ENCODE peak calls at places on chromosomes 6 and 20, in four cellular contexts. H is GM23248, S is left lung, G is mammary epithelial cell. M is an unnamed sample.

GRCh38 chr20:62952373-62953166 is at the start of gene SLC17A9:
- DNase-seq in S (peak; percentile 95), H (peak; percentile 82), G (no peak), M (peak; percentile 82)

GRCh38 chr20:58140787-58141396 is 87.6 kb downstream of the ANKRD60 start:
- DNase-seq in H (no peak), S (no peak), G (no peak), M (no peak)

GRCh38 chr6:151961809-151962208 is 154.3 kb downstream of the ESR1 start:
- DNase-seq in H (no peak), G (no peak), S (no peak), M (no peak)

GRCh38 chr20:54680872-54681297 is 205.5 kb downstream of the DOK5 start:
- DNase-seq in S (no peak), H (peak; percentile 74), G (peak; percentile 10), M (no peak)

GRCh38 chr20:51542033-51542893 is at the start of gene NFATC2:
- DNase-seq in S (peak; percentile 85), H (no peak), G (no peak), M (no peak)

GRCh38 chr6:48765352-48765961 is 654.5 kb upstream of the PTCHD4 start:
- DNase-seq in S (no peak), H (peak; percentile 81), G (peak; percentile 58), M (no peak)

GRCh38 chr6:167932468-167933276 is 64.8 kb upstream of the KIF25 start:
- DNase-seq in G (peak; percentile 79), H (no peak), S (no peak), M (no peak)

GRCh38 chr6:108165714-108166663 is at the start of gene NR2E1:
- DNase-seq in G (peak; percentile 25), H (peak; percentile 23), S (no peak), M (no peak)

GRCh38 chr6:165605182-165605875 is 57.7 kb downstream of the PDE10A start:
- DNase-seq in G (no peak), H (no peak), S (no peak), M (no peak)

GRCh38 chr6:167826230-167827061 is at the start of gene AFDN:
- DNase-seq in S (peak; percentile 92), G (peak; percentile 55), H (peak; percentile 90), M (peak; percentile 92)

GRCh38 chr6:135932651-135933050 is 81.2 kb downstream of the PDE7B start:
- DNase-seq in H (no peak), G (no peak), S (no peak), M (no peak)

GRCh38 chr20:8874437-8874836 is 194.4 kb upstream of the PLCB4 start:
- DNase-seq in G (no peak), S (no peak), H (no peak), M (no peak)

GRCh38 chr20:51526105-51526470 is 16.4 kb downstream of the NFATC2 start:
- DNase-seq in G (no peak), H (no peak), S (no peak), M (no peak)

GRCh38 chr6:149701699-149702098 is 16.2 kb downstream of the LATS1 start:
- DNase-seq in S (no peak), G (no peak), H (peak; percentile 70), M (no peak)

GRCh38 chr20:35431621-35432429 is 6.2 kb downstream of the GDF5 start:
- DNase-seq in S (no peak), H (no peak), G (no peak), M (no peak)

GRCh38 chr20:9441948-9442347 is 72.4 kb upstream of the LAMP5 start:
- DNase-seq in H (no peak), G (no peak), S (no peak), M (no peak)

GRCh38 chr20:965956-966355 is 36.2 kb downstream of the RSPO4 start:
- DNase-seq in S (no peak), H (no peak), G (peak; percentile 13), M (no peak)

GRCh38 chr20:36572701-36573102 is 695 bp upstream of the TGIF2 start:
- DNase-seq in H (peak; percentile 48), G (peak; percentile 24), S (no peak), M (no peak)

GRCh38 chr6:18350728-18351127 is 36.4 kb upstream of the RNF144B start:
- DNase-seq in G (peak; percentile 31), H (no peak), S (no peak), M (no peak)

GRCh38 chr6:148457137-148457842 is 114.7 kb downstream of the SASH1 start:
- DNase-seq in S (no peak), G (peak; percentile 31), H (peak; percentile 74), M (no peak)

GRCh38 chr6:89927788-89928565 is 33.7 kb downstream of the GJA10 start:
- DNase-seq in S (no peak), H (peak; percentile 15), G (peak; percentile 62), M (no peak)

GRCh38 chr6:87237804-87238203 is 82.4 kb downstream of the ZNF292 start:
- DNase-seq in H (peak; percentile 52), S (no peak), G (no peak), M (no peak)

GRCh38 chr6:29748391-29749352 is 25.4 kb downstream of the HLA-F start:
- DNase-seq in G (peak; percentile 91), H (peak; percentile 94), S (peak; percentile 95), M (peak; percentile 98)

GRCh38 chr6:4775591-4776492 is at the start of gene CDYL:
- DNase-seq in H (peak; percentile 94), S (peak; percentile 96), G (peak; percentile 84), M (peak; percentile 88)

GRCh38 chr6:56649782-56650181 is 7.1 kb upstream of the DST start:
- DNase-seq in H (peak; percentile 72), G (peak; percentile 47), S (no peak), M (no peak)

GRCh38 chr20:14341782-14342181 is 4.4 kb upstream of the FLRT3 start:
- DNase-seq in S (no peak), H (no peak), G (no peak), M (no peak)

GRCh38 chr20:38315290-38315966 is 11.5 kb downstream of the BPI start:
- DNase-seq in G (no peak), S (no peak), H (peak; percentile 36), M (no peak)

GRCh38 chr20:1631309-1632227 is 11.8 kb upstream of the SIRPB1 start:
- DNase-seq in S (no peak), G (peak; percentile 18), H (peak; percentile 71), M (no peak)

GRCh38 chr20:22807646-22808045 is 223.3 kb upstream of the FOXA2 start:
- DNase-seq in S (no peak), G (no peak), H (no peak), M (no peak)

GRCh38 chr20:61346996-61347906 is 95.2 kb downstream of the CDH4 start:
- DNase-seq in G (no peak), H (no peak), S (no peak), M (no peak)

DNA sequence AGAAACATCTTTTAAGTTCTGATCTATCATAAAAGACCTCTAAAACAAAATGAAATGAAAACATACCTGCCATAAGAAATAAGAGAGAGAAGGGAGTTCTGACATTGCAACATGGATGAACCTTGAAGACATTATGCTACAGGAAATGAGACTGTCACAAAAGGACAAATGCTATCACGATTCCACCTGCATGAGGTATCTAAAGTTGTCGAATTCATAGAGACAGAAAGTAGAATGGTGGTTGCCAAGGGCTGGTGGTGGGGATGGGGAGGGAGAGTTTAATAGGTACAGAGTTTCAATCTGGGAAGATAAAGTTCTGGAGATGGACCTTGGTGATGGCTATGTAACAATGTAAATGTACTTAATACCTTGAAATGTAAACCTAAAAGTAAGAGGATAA is 3.3 kb downstream of the EZR start:
- DNase-seq in S (no peak), H (no peak), G (no peak), M (no peak)
- H3K27ac ChIP-seq in S (peak overlapping the region; percentile 98), H (no peak overlapping the region), G (peak overlapping the region; percentile 96), M (no peak overlapping the region)

GRCh38 chr6:143901885-143902708 is 37.8 kb downstream of the ZC2HC1B start:
- DNase-seq in S (no peak), G (no peak), H (peak; percentile 3), M (no peak)
- H3K27ac ChIP-seq in S (peak overlapping the region; percentile 37), G (no peak overlapping the region), H (no peak overlapping the region), M (no peak overlapping the region)

GRCh38 chr20:25089662-25090061 is 7.7 kb upstream of the VSX1 start:
- DNase-seq in G (no peak), S (no peak), H (no peak), M (no peak)

GRCh38 chr20:25090492-25091429 is 8.8 kb upstream of the VSX1 start:
- DNase-seq in G (no peak), S (no peak), H (no peak), M (no peak)

GRCh38 chr20:25087186-25087929 is 5.4 kb upstream of the VSX1 start:
- DNase-seq in H (no peak), S (no peak), G (no peak), M (no peak)

GRCh38 chr20:25088267-25088666 is 6.3 kb upstream of the VSX1 start:
- DNase-seq in H (no peak), G (no peak), S (no peak), M (no peak)

GRCh38 chr20:25089096-25089495 is 7.2 kb upstream of the VSX1 start:
- DNase-seq in S (no peak), H (no peak), G (no peak), M (no peak)
- H3K27ac ChIP-seq in S (no peak overlapping the region), H (no peak overlapping the region), G (no peak overlapping the region), M (no peak overlapping the region)

DNA sequence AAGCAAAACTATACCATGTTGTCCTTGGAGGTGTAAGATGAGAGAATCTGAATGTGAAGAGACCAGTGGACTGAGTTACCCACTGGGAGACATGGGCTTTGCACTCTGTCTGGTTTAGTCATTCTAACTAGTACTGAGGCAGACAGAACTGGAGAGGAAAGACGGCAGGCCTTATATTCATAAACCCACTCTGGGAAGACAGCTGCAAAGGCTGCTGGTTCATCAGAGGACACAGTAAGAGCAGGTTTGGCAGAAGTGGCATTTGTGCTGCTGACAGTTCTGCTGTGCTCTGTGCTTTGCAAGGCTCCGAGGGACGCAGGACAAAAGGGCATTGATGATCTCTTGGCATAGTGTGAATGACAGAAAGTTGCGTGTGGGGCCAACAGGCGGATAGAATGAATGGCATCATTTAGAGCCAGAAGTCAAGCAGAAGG is 142.3 kb upstream of the TENT5A start:
- DNase-seq in H (peak; percentile 67), S (no peak), G (no peak), M (no peak)
- H3K27ac ChIP-seq in H (peak overlapping the region; percentile 74), S (peak overlapping the region; percentile 76), G (no peak overlapping the region), M (peak overlapping the region; percentile 70)

DNA sequence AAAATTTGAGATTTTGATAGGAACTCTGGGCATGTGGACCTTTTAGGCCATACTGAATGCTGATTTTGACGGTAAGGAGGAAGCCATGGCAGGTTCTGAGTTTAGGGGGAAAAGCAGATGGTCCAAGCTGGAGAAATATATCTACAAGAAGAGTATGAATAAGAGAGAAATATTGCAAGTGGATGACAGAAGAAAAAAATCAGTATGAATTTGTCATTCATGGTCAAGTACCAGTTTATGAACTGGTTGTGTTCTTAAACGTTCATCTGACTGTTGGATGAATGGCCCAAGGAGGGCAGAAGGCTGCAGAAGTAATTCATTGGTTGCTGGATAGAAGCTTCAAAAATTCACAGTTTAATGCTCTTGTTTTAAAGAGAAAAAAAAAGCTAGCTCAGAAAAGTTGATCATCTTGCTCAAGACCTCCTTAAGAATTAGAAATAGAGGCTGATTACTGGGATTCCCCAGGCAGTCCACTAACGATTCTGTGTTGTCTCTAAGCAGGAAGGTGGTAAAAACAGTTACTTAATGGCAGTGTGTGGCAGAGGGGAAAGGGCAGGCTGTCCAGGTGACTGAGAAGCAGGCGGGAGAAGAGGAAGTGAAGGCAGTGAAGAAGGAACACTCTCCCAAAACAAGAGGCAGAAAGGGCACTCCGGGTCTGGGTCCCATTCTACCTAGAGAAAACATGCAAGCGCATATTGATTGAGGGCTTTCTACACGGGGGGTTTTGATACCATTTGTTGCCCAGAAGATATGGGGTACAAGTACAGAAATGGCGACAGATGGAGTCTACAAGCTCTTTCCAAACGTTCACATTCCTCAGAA is 2.0 kb upstream of the DUSP22 start:
- DNase-seq in G (no peak), S (no peak), H (no peak), M (no peak)
- H3K27ac ChIP-seq in G (no peak overlapping the region), S (no peak overlapping the region), H (no peak overlapping the region), M (no peak overlapping the region)

M was measured in suprapubic skin.